ENCODE peak calls at places on chromosomes 16 and 17, in seven cellular contexts. One of them, this sample, is unnamed.

GRCh38 chr16:26680671-26681070 is 386.1 kb upstream of the C16orf82 start:
- DNase-seq in cardiac muscle cell: no peak
- DNase-seq in H7: no peak
- DNase-seq in adipocyte: no peak
- DNase-seq in HFF-Myc: no peak
- DNase-seq in CD4-positive, alpha-beta memory T cell: no peak
- DNase-seq in fibroblast of lung: no peak
- DNase-seq in this sample: no peak

GRCh38 chr17:79353016-79353415 is 257.8 kb downstream of the RBFOX3 start:
- DNase-seq in H7: no peak
- DNase-seq in fibroblast of lung: no peak
- DNase-seq in CD4-positive, alpha-beta memory T cell: no peak
- DNase-seq in adipocyte: no peak
- DNase-seq in cardiac muscle cell: no peak
- DNase-seq in HFF-Myc: no peak
- DNase-seq in this sample: no peak

GRCh38 chr16:54585966-54586365 is 299.4 kb upstream of the IRX3 start:
- DNase-seq in cardiac muscle cell: no peak
- DNase-seq in fibroblast of lung: no peak
- DNase-seq in adipocyte: no peak
- DNase-seq in H7: no peak
- DNase-seq in HFF-Myc: no peak
- DNase-seq in CD4-positive, alpha-beta memory T cell: no peak
- DNase-seq in this sample: no peak

GRCh38 chr17:31510273-31511175 is 119.0 kb downstream of the RAB11FIP4 start:
- DNase-seq in cardiac muscle cell: no peak
- DNase-seq in HFF-Myc: no peak
- DNase-seq in CD4-positive, alpha-beta memory T cell: no peak
- DNase-seq in fibroblast of lung: no peak
- DNase-seq in adipocyte: no peak
- DNase-seq in H7: no peak
- DNase-seq in this sample: no peak

GRCh38 chr17:31564883-31565297 is 173.4 kb downstream of the RAB11FIP4 start:
- DNase-seq in CD4-positive, alpha-beta memory T cell: no peak
- DNase-seq in cardiac muscle cell: no peak
- DNase-seq in fibroblast of lung: peak; percentile 75
- DNase-seq in adipocyte: peak; percentile 53
- DNase-seq in HFF-Myc: no peak
- DNase-seq in H7: peak; percentile 82
- DNase-seq in this sample: no peak

GRCh38 chr17:38749222-38750043 is 1.3 kb upstream of the PCGF2 start:
- DNase-seq in HFF-Myc: no peak
- DNase-seq in CD4-positive, alpha-beta memory T cell: peak; percentile 34
- DNase-seq in adipocyte: peak; percentile 70
- DNase-seq in cardiac muscle cell: peak; percentile 83
- DNase-seq in fibroblast of lung: peak; percentile 67
- DNase-seq in H7: peak; percentile 88
- DNase-seq in this sample: no peak

GRCh38 chr16:16797239-16797638 is 418.3 kb downstream of the NPIPA7 start:
- DNase-seq in CD4-positive, alpha-beta memory T cell: no peak
- DNase-seq in cardiac muscle cell: peak; percentile 70
- DNase-seq in HFF-Myc: no peak
- DNase-seq in fibroblast of lung: no peak
- DNase-seq in H7: peak; percentile 30
- DNase-seq in adipocyte: no peak
- DNase-seq in this sample: no peak

GRCh38 chr17:41760878-41761277 is 25.6 kb downstream of the JUP start:
- DNase-seq in fibroblast of lung: no peak
- DNase-seq in cardiac muscle cell: no peak
- DNase-seq in H7: no peak
- DNase-seq in HFF-Myc: no peak
- DNase-seq in CD4-positive, alpha-beta memory T cell: no peak
- DNase-seq in adipocyte: no peak
- DNase-seq in this sample: no peak

GRCh38 chr16:31265329-31266245 is 5.8 kb downstream of the ITGAM start:
- DNase-seq in HFF-Myc: no peak
- DNase-seq in cardiac muscle cell: no peak
- DNase-seq in CD4-positive, alpha-beta memory T cell: peak; percentile 6
- DNase-seq in H7: peak; percentile 81
- DNase-seq in fibroblast of lung: no peak
- DNase-seq in adipocyte: no peak
- DNase-seq in this sample: no peak

GRCh38 chr17:62681939-62682381 is 54.5 kb downstream of the MRC2 start:
- DNase-seq in CD4-positive, alpha-beta memory T cell: no peak
- DNase-seq in fibroblast of lung: no peak
- DNase-seq in HFF-Myc: no peak
- DNase-seq in cardiac muscle cell: no peak
- DNase-seq in H7: peak; percentile 21
- DNase-seq in adipocyte: no peak
- DNase-seq in this sample: no peak

GRCh38 chr17:2051388-2052237 is 3.3 kb upstream of the HIC1 start:
- DNase-seq in CD4-positive, alpha-beta memory T cell: no peak
- DNase-seq in HFF-Myc: no peak
- DNase-seq in H7: no peak
- DNase-seq in adipocyte: no peak
- DNase-seq in cardiac muscle cell: no peak
- DNase-seq in fibroblast of lung: no peak
- DNase-seq in this sample: no peak

GRCh38 chr16:62755938-62756337 is 719.7 kb upstream of the CDH8 start:
- DNase-seq in HFF-Myc: no peak
- DNase-seq in fibroblast of lung: no peak
- DNase-seq in CD4-positive, alpha-beta memory T cell: no peak
- DNase-seq in adipocyte: no peak
- DNase-seq in cardiac muscle cell: no peak
- DNase-seq in H7: no peak
- DNase-seq in this sample: no peak
- H3K4me3 ChIP-seq in HFF-Myc: no peak overlapping the region
- H3K4me3 ChIP-seq in fibroblast of lung: no peak overlapping the region
- H3K4me3 ChIP-seq in CD4-positive, alpha-beta memory T cell: no peak overlapping the region
- H3K4me3 ChIP-seq in adipocyte: no peak overlapping the region
- H3K4me3 ChIP-seq in cardiac muscle cell: no peak overlapping the region
- H3K4me3 ChIP-seq in H7: no peak overlapping the region
- H3K4me3 ChIP-seq in this sample: no peak overlapping the region

DNA sequence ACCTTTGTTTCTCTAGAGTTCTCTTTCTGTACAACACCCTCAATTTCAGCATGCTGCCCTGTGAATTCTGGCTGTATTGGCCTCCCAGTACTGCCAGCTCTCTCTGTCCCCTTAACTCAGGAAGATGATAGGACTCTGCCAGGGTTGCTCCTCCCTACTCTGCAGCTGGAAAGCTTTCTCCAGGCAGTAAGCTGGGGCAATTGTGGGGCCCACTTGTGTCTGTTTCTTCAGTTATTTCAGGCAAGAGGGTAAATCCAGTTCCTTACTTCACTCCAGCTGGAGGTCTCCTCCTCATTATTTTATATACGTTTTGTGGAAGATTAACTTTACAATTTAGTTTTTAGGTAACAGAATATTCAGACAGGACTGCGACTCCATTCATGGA is 9.9 kb downstream of the C17orf100 start:
- DNase-seq in CD4-positive, alpha-beta memory T cell: no peak
- DNase-seq in fibroblast of lung: no peak
- DNase-seq in adipocyte: no peak
- DNase-seq in H7: no peak
- DNase-seq in cardiac muscle cell: no peak
- DNase-seq in HFF-Myc: no peak
- DNase-seq in this sample: no peak
- H3K4me3 ChIP-seq in CD4-positive, alpha-beta memory T cell: no peak overlapping the region
- H3K4me3 ChIP-seq in fibroblast of lung: no peak overlapping the region
- H3K4me3 ChIP-seq in adipocyte: no peak overlapping the region
- H3K4me3 ChIP-seq in H7: no peak overlapping the region
- H3K4me3 ChIP-seq in cardiac muscle cell: no peak overlapping the region
- H3K4me3 ChIP-seq in HFF-Myc: no peak overlapping the region
- H3K4me3 ChIP-seq in this sample: no peak overlapping the region

DNA sequence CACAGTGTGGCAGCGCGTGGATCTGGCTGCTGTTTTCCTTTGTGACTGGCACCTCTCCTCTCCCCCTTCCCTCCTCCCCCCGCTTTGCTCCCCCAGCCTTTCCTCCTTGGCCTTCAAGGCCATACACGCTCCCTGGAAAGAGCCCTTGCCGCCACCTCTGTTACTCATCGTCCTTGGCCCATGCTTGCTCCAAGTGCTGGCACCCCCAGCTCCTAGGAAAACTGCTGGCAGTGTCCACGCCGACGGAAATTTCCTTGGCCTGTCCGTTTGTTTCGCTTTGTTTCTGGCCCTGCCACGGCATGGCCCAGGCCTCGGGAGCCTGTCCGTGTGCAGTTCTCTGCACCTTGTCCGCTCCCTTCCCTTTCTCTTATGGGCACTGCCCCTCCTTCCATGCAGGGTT is 18.0 kb downstream of the CA5A start:
- DNase-seq in H7: no peak
- DNase-seq in adipocyte: no peak
- DNase-seq in cardiac muscle cell: no peak
- DNase-seq in fibroblast of lung: no peak
- DNase-seq in HFF-Myc: no peak
- DNase-seq in CD4-positive, alpha-beta memory T cell: no peak
- DNase-seq in this sample: no peak
- H3K4me3 ChIP-seq in H7: no peak overlapping the region
- H3K4me3 ChIP-seq in adipocyte: peak overlapping the region; percentile 58
- H3K4me3 ChIP-seq in cardiac muscle cell: no peak overlapping the region
- H3K4me3 ChIP-seq in fibroblast of lung: no peak overlapping the region
- H3K4me3 ChIP-seq in HFF-Myc: peak overlapping the region; percentile 4
- H3K4me3 ChIP-seq in CD4-positive, alpha-beta memory T cell: no peak overlapping the region
- H3K4me3 ChIP-seq in this sample: no peak overlapping the region

DNA sequence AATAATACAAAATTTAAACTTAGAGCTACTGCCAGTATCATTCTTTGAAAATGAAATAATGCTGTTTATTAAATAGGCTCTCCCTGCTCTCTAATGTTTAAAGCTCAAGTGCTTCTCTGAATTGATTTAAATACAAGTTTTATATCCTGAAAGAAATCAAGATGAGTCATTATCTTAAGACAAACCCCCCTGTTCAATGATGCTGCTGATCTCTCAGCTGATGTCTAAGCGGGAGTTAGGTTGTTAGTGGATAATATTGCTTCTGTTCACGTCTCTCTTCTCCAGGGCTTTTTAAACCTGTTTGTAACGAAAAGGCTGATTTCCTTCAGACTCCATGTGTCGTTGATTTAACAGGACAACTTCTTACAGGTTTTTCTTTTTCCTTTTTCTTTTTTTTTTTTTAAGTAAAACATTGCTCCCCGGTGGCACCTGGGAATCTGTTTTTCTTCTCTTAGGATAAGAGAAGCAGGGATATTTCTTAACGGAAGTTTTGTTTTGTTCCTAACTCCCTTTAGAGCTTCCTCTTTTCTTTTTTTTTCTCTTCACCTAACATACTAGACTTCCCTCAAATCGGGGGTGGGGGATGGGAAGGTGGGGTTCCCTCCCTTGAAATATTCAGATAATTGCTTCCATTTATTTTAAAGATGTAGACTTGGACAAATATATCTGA is 804 bp upstream of the LYRM9 start:
- DNase-seq in cardiac muscle cell: no peak
- DNase-seq in H7: no peak
- DNase-seq in fibroblast of lung: no peak
- DNase-seq in CD4-positive, alpha-beta memory T cell: no peak
- DNase-seq in HFF-Myc: no peak
- DNase-seq in adipocyte: no peak
- DNase-seq in this sample: no peak
- H3K4me3 ChIP-seq in cardiac muscle cell: no peak overlapping the region
- H3K4me3 ChIP-seq in H7: no peak overlapping the region
- H3K4me3 ChIP-seq in fibroblast of lung: no peak overlapping the region
- H3K4me3 ChIP-seq in CD4-positive, alpha-beta memory T cell: no peak overlapping the region
- H3K4me3 ChIP-seq in HFF-Myc: no peak overlapping the region
- H3K4me3 ChIP-seq in adipocyte: peak overlapping the region; percentile 62
- H3K4me3 ChIP-seq in this sample: no peak overlapping the region

DNA sequence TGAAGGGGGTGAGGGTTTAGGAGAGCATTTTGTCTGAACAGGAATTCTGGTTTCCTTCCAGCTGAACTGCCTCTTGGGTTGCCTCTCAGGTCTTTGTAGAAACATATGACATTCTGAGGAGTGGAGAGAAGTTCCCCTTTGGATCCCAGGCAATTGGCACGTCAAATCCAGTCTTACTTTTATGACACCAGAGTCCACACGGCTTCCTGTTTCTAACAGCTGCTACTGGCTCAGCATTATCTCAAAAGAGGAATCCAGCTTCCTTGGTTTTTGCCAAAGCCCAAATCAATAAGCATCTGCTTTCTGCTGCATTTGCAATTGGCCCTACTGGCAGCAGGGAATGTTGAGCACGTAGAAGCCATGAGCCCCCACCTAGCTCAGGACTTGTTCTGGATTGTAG is 97.6 kb upstream of the FAM20A start:
- DNase-seq in H7: no peak
- DNase-seq in cardiac muscle cell: no peak
- DNase-seq in fibroblast of lung: no peak
- DNase-seq in HFF-Myc: no peak
- DNase-seq in adipocyte: no peak
- DNase-seq in CD4-positive, alpha-beta memory T cell: no peak
- DNase-seq in this sample: no peak
- H3K4me3 ChIP-seq in H7: no peak overlapping the region
- H3K4me3 ChIP-seq in cardiac muscle cell: no peak overlapping the region
- H3K4me3 ChIP-seq in fibroblast of lung: no peak overlapping the region
- H3K4me3 ChIP-seq in HFF-Myc: no peak overlapping the region
- H3K4me3 ChIP-seq in adipocyte: no peak overlapping the region
- H3K4me3 ChIP-seq in CD4-positive, alpha-beta memory T cell: no peak overlapping the region
- H3K4me3 ChIP-seq in this sample: no peak overlapping the region